ENCODE peak calls at places on chromosomes 16 and 17, in seven cellular contexts. C is left lung; D is PC-3; H is activated CD8-positive, alpha-beta T cell treated with anti-CD3 and anti-CD28 coated beads for 36 hours; B is mesothelial cell of epicardium; I is cardiac fibroblast; J is GM10248. F is an unnamed sample.
A peak's percentile ranks its signal among the peaks of the same experiment; 100 is the strongest.

GRCh38 chr16:81723098-81723723 is 55.9 kb upstream of the PLCG2 start:
- DNase-seq in C (no peak), D (peak; percentile 89), H (peak; percentile 47), B (no peak), I (peak; percentile 89), J (peak; percentile 72), F (no peak)

GRCh38 chr17:42519546-42520444 is 16.2 kb upstream of the NAGLU start:
- DNase-seq in C (peak; percentile 91), D (peak; percentile 91), H (no peak), B (peak; percentile 51), I (peak; percentile 99), J (no peak), F (no peak)

GRCh38 chr17:80292557-80292956 is 31.9 kb downstream of the RNF213 start:
- DNase-seq in C (no peak), D (no peak), H (no peak), B (no peak), I (no peak), J (no peak), F (no peak)

GRCh38 chr16:30893082-30893743 is 664 bp downstream of the BCL7C start:
- DNase-seq in C (peak; percentile 35), D (no peak), H (peak; percentile 54), B (no peak), I (no peak), J (no peak), F (no peak)

GRCh38 chr17:44971776-44972483 is 3.8 kb upstream of the C1QL1 start:
- DNase-seq in C (no peak), D (no peak), H (peak; percentile 86), B (no peak), I (peak; percentile 53), J (no peak), F (no peak)

GRCh38 chr17:263271-263670 is 81.8 kb upstream of the DOC2B start:
- DNase-seq in C (no peak), D (no peak), H (no peak), B (no peak), I (no peak), J (no peak), F (no peak)

GRCh38 chr17:76276069-76276431 is 10.9 kb downstream of the UBALD2 start:
- DNase-seq in C (no peak), D (no peak), H (peak; percentile 23), B (no peak), I (no peak), J (no peak), F (peak; percentile 60)

GRCh38 chr17:17950347-17950746 is 21.9 kb downstream of the TOM1L2 start:
- DNase-seq in C (no peak), D (no peak), H (no peak), B (no peak), I (no peak), J (no peak), F (no peak)

GRCh38 chr17:57667461-57667923 is 77.6 kb downstream of the CCDC182 start:
- DNase-seq in C (no peak), D (no peak), H (no peak), B (no peak), I (no peak), J (no peak), F (no peak)

GRCh38 chr17:29140631-29141483 is 39.3 kb downstream of the MYO18A start:
- DNase-seq in C (no peak), D (no peak), H (peak; percentile 67), B (no peak), I (no peak), J (no peak), F (peak; percentile 40)

GRCh38 chr17:11852231-11852630 is 145.0 kb downstream of the ZNF18 start:
- DNase-seq in C (no peak), D (no peak), H (no peak), B (no peak), I (no peak), J (no peak), F (no peak)

GRCh38 chr16:26658486-26658885 is 408.2 kb upstream of the C16orf82 start:
- DNase-seq in C (no peak), D (no peak), H (no peak), B (no peak), I (no peak), J (no peak), F (no peak)

GRCh38 chr16:7487896-7488295 is 155.3 kb downstream of the RBFOX1 start:
- DNase-seq in C (no peak), D (no peak), H (no peak), B (no peak), I (no peak), J (no peak), F (no peak)

GRCh38 chr17:8894673-8895578 is 27.5 kb upstream of the PIK3R6 start:
- DNase-seq in C (no peak), D (peak; percentile 58), H (peak; percentile 77), B (no peak), I (peak; percentile 81), J (peak; percentile 79), F (no peak)

GRCh38 chr16:65284583-65284982 is 162.7 kb upstream of the CDH11 start:
- DNase-seq in C (no peak), D (peak; percentile 2), H (no peak), B (no peak), I (no peak), J (no peak), F (no peak)

GRCh38 chr16:85173981-85174751 is 61.9 kb upstream of the CIBAR2 start:
- DNase-seq in C (no peak), D (peak; percentile 91), H (no peak), B (no peak), I (peak; percentile 80), J (no peak), F (no peak)

GRCh38 chr17:71592431-71592830 is 528.4 kb upstream of the SOX9 start:
- DNase-seq in C (no peak), D (no peak), H (no peak), B (no peak), I (no peak), J (no peak), F (no peak)
- TF ChIP-seq CTCF in C (no peak), D (no peak), H (no peak), B (no peak), I (no peak), J (no peak), F (no peak)

GRCh38 chr16:50359626-50360025 is 9.2 kb downstream of the BRD7 start:
- DNase-seq in C (no peak), D (no peak), H (no peak), B (no peak), I (no peak), J (no peak), F (no peak)

GRCh38 chr16:50363656-50364055 is 5.1 kb downstream of the BRD7 start:
- DNase-seq in C (no peak), D (no peak), H (no peak), B (no peak), I (no peak), J (no peak), F (no peak)

GRCh38 chr16:50354629-50355456 is 13.9 kb downstream of the BRD7 start:
- DNase-seq in C (no peak), D (peak; percentile 16), H (no peak), B (no peak), I (peak; percentile 47), J (no peak), F (no peak)

GRCh38 chr16:50360779-50361178 is 8.0 kb downstream of the BRD7 start:
- DNase-seq in C (no peak), D (no peak), H (no peak), B (no peak), I (peak; percentile 19), J (no peak), F (no peak)

GRCh38 chr16:50360033-50360778 is 8.6 kb downstream of the BRD7 start:
- DNase-seq in C (no peak), D (peak; percentile 43), H (no peak), B (no peak), I (peak; percentile 75), J (no peak), F (no peak)
- TF ChIP-seq CTCF in C (no peak), D (no peak), H (no peak), B (no peak), I (no peak), J (no peak), F (no peak)

DNA sequence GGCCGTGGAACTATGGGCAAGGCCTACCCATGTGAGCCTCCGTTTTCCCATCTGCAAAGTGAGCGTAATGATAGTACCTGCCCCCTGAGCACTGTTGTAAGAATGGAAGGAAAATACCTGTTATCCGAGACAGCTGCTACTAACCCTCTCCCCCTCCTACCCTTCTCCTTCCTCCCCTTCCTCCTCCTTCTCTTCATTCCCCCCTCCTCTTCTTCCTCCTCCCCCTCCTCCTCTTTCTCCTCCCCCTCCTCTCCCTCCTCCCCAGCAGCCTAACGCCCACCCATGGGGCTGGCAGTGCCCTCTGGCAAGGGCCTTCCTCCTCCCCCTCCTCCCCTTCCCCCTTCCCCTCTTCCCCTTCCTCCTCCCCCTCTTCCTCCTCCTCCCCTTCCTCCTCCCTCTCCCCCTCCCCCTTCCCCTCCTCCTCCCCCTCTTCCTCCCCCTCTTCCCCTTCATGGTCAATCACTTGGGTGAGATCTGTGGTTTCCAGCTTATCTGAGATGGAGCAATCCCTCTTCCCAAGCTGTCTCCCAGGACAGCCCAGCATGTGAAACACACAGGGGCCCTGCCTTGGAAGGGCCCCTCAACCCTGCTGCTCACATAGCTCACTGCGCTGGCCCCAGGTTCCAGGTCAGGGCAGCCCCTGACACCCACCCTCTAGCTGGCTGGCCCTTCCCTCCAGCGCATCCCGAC is 6.4 kb downstream of the ZFPM1 start:
- DNase-seq in C (no peak), D (no peak), H (no peak), B (no peak), I (no peak), J (no peak), F (no peak)
- TF ChIP-seq CTCF in C (no peak), D (no peak), H (no peak), B (no peak), I (no peak), J (no peak), F (no peak)

GRCh38 chr17:75128694-75129505 is 2.6 kb downstream of the NT5C start:
- DNase-seq in C (no peak), D (no peak), H (no peak), B (no peak), I (no peak), J (no peak), F (no peak)

GRCh38 chr17:75129576-75129975 is 2.0 kb downstream of the NT5C start:
- DNase-seq in C (no peak), D (no peak), H (no peak), B (no peak), I (no peak), J (no peak), F (no peak)

GRCh38 chr17:75130059-75130631 is 1.4 kb downstream of the NT5C start:
- DNase-seq in C (no peak), D (no peak), H (no peak), B (no peak), I (no peak), J (no peak), F (no peak)

GRCh38 chr17:75131278-75132017 is at the start of gene NT5C:
- DNase-seq in C (peak; percentile 83), D (peak; percentile 76), H (peak; percentile 86), B (peak; percentile 61), I (peak; percentile 71), J (peak; percentile 92), F (peak; percentile 83)

DNA sequence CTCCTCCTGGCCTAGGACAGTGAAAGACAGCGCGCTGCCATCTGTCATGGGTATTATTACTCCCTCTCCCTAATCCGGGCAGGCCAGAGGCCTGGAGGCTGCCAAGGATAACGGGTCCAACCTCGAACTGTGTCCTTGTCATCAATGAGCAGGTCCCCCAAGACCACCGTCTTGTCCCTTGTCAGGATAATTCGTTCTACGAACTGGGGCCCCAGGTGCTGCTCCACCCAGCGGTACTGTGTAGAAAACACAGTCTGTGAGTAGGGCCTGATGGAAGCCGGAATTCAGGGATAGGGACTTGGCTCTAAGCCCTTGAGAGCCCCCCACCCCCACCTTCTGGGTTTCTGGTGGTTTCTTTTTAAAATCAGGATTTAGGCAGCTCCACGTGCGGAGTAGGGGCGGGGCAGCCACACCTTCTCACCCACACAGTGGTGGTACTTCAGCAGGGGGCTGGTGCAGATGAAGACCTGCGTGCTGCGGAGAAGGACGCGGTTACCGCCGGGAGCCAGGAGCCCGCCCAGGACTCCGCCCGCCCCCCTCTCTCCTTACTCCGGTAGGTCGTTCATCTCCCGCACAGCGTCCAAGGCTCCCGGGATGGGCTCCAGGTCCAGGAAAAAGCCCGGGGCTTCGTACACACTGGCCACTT is 787 bp downstream of the NT5C start:
- DNase-seq in C (peak; percentile 55), D (peak; percentile 73), H (peak; percentile 68), B (peak; percentile 44), I (peak; percentile 59), J (peak; percentile 56), F (no peak)
- TF ChIP-seq CTCF in C (no peak), D (peak; percentile 70), H (peak; percentile 63), B (no peak), I (peak; percentile 63), J (peak; percentile 72), F (no peak)